ENCODE peak calls at places on chromosomes 2 and 18, in five cellular contexts. Q, K, T, C and S are unnamed samples.

GRCh38 chr2:199692489-199692888 is 158.5 kb downstream of the FTCDNL1 start:
- DNase-seq in Q (no peak), K (peak), T (no peak), C (no peak), S (no peak)

GRCh38 chr18:47797126-47797525 is 133.3 kb downstream of the SMAD2 start:
- DNase-seq in Q (no peak), K (no peak), T (no peak), C (no peak), S (no peak)

GRCh38 chr18:41416044-41416443 is 539.0 kb upstream of the PIK3C3 start:
- DNase-seq in Q (no peak), K (no peak), T (no peak), C (no peak), S (no peak)

GRCh38 chr2:6107290-6107689 is 415.1 kb downstream of the SOX11 start:
- DNase-seq in Q (no peak), K (no peak), T (no peak), C (no peak), S (no peak)

GRCh38 chr18:60693426-60693825 is 320.9 kb upstream of the MC4R start:
- DNase-seq in Q (no peak), K (no peak), T (peak), C (no peak), S (no peak)

GRCh38 chr2:100008960-100009359 is 133.4 kb downstream of the AFF3 start:
- DNase-seq in Q (no peak), K (no peak), T (no peak), C (no peak), S (no peak)

GRCh38 chr2:65350714-65351113 is 81.7 kb downstream of the SPRED2 start:
- DNase-seq in Q (no peak), K (peak), T (no peak), C (no peak), S (no peak)

GRCh38 chr2:127859712-127860085 is 1.7 kb upstream of the POLR2D start:
- DNase-seq in Q (peak), K (peak), T (no peak), C (peak), S (peak)

GRCh38 chr2:26238301-26238958 is 6.0 kb downstream of the HADHA start:
- DNase-seq in Q (no peak), K (no peak), T (no peak), C (no peak), S (no peak)

GRCh38 chr2:129902731-129903585 is 76.5 kb upstream of the RAB6C start:
- DNase-seq in Q (no peak), K (no peak), T (no peak), C (no peak), S (no peak)